ENCODE peak calls at places on chromosomes 13 and 19, in four cellular contexts. One of them, this sample, is unnamed.

GRCh38 chr19:43872547-43873336 is 45.6 kb downstream of the ZNF283 start:
- DNase-seq in IMR-90: no peak
- DNase-seq in AG10803: peak
- DNase-seq in K562: no peak
- DNase-seq in this sample: no peak

GRCh38 chr19:45117666-45118065 is 24.7 kb downstream of the PPP1R37 start:
- DNase-seq in IMR-90: no peak
- DNase-seq in K562: no peak
- DNase-seq in AG10803: no peak
- DNase-seq in this sample: no peak

GRCh38 chr19:38685666-38686529 is 38.4 kb downstream of the ACTN4 start:
- DNase-seq in AG10803: peak
- DNase-seq in K562: peak
- DNase-seq in IMR-90: peak
- DNase-seq in this sample: peak

GRCh38 chr19:9308091-9308490 is 1.5 kb downstream of the ZNF699 start:
- DNase-seq in K562: no peak
- DNase-seq in IMR-90: no peak
- DNase-seq in AG10803: peak
- DNase-seq in this sample: no peak

GRCh38 chr19:11699931-11700794 is 38.6 kb downstream of the ZNF823 start:
- DNase-seq in K562: peak
- DNase-seq in IMR-90: peak
- DNase-seq in AG10803: peak
- DNase-seq in this sample: peak

GRCh38 chr19:44972802-44973201 is 17.6 kb downstream of the CLPTM1 start:
- DNase-seq in K562: no peak
- DNase-seq in AG10803: no peak
- DNase-seq in IMR-90: no peak
- DNase-seq in this sample: no peak

GRCh38 chr13:25111557-25111956 is 15.6 kb downstream of the PABPC3 start:
- DNase-seq in AG10803: no peak
- DNase-seq in IMR-90: peak
- DNase-seq in K562: no peak
- DNase-seq in this sample: no peak

GRCh38 chr13:53159439-53159838 is 130.8 kb downstream of the OLFM4 start:
- DNase-seq in K562: no peak
- DNase-seq in IMR-90: no peak
- DNase-seq in AG10803: no peak
- DNase-seq in this sample: no peak

GRCh38 chr19:56840452-56841193 is at the start of the genes PEG3 and ZIM2:
- DNase-seq in AG10803: no peak
- DNase-seq in IMR-90: no peak
- DNase-seq in K562: no peak
- DNase-seq in this sample: no peak

GRCh38 chr19:36169084-36169760 is 17.0 kb upstream of the COX7A1 start:
- DNase-seq in IMR-90: no peak
- DNase-seq in AG10803: no peak
- DNase-seq in K562: no peak
- DNase-seq in this sample: no peak

GRCh38 chr19:49854861-49855263 is 3.9 kb downstream of the PTOV1 start:
- DNase-seq in IMR-90: no peak
- DNase-seq in K562: no peak
- DNase-seq in AG10803: no peak
- DNase-seq in this sample: no peak

DNA sequence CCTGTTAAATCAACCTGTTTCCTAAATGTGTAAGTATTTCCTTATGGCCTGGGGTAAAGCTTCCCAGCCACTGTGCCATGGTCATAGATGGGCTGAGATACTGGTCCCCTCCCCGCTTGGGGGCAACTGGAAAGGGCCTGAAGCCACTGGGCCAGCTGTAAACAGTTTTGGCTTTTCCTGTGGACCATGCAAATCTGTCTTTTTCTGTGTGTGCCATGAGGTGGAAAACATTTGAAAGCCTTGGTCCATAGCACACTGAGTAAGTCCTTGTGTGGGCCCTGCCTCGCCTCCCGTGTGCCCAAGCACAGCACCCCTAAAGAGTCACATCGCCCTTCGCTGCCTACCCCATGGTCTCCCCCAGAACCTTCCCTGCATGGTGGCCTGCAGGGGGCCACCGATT is 52.3 kb upstream of the GPR183 start:
- DNase-seq in IMR-90: no peak
- DNase-seq in K562: no peak
- DNase-seq in AG10803: no peak
- DNase-seq in this sample: no peak
- TF ChIP-seq CTCF in IMR-90: no peak
- TF ChIP-seq CTCF in K562: no peak
- TF ChIP-seq CTCF in AG10803: no peak
- TF ChIP-seq CTCF in this sample: no peak

GRCh38 chr19:48500830-48501445 is 10.7 kb downstream of the LMTK3 start:
- DNase-seq in IMR-90: no peak
- DNase-seq in AG10803: no peak
- DNase-seq in K562: no peak
- DNase-seq in this sample: no peak
- H3K4me3 ChIP-seq in IMR-90: no peak
- H3K4me3 ChIP-seq in AG10803: no peak
- H3K4me3 ChIP-seq in K562: peak
- H3K4me3 ChIP-seq in this sample: no peak

GRCh38 chr13:60369242-60369641 is 27.8 kb upstream of the TDRD3 start:
- DNase-seq in K562: no peak
- DNase-seq in IMR-90: peak
- DNase-seq in AG10803: no peak
- DNase-seq in this sample: no peak
- TF ChIP-seq CTCF in K562: peak
- TF ChIP-seq CTCF in IMR-90: peak
- TF ChIP-seq CTCF in AG10803: peak
- TF ChIP-seq CTCF in this sample: no peak

DNA sequence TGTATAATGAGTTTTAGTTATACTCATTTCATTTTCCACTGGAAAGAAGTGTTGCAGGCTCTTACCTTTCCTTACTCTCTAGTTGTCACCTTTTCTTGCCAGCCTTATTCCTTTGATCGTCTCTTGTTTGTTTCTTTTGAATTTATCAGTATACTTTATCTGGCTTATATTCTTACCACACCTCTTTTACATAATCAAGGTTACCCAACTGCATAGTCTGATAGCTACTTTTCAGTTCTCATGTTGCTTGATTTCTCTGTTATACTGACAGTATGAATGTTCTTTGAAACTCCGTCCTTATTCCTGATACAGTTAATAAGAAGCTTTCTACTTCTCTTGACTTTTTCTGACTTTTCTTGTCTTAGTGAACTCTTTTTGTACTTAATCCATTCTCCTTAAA is 4.5 kb downstream of the NDFIP2 start:
- DNase-seq in AG10803: no peak
- DNase-seq in K562: no peak
- DNase-seq in IMR-90: no peak
- DNase-seq in this sample: no peak
- H3K4me3 ChIP-seq in AG10803: no peak
- H3K4me3 ChIP-seq in K562: no peak
- H3K4me3 ChIP-seq in IMR-90: no peak
- H3K4me3 ChIP-seq in this sample: no peak

GRCh38 chr13:30607908-30608307 is 9.8 kb upstream of the USPL1 start:
- DNase-seq in IMR-90: no peak
- DNase-seq in K562: no peak
- DNase-seq in AG10803: no peak
- DNase-seq in this sample: peak
- TF ChIP-seq CTCF in IMR-90: no peak
- TF ChIP-seq CTCF in K562: no peak
- TF ChIP-seq CTCF in AG10803: no peak
- TF ChIP-seq CTCF in this sample: no peak

GRCh38 chr13:31591834-31592233 is 147.5 kb upstream of the RXFP2 start:
- DNase-seq in AG10803: no peak
- DNase-seq in IMR-90: no peak
- DNase-seq in K562: no peak
- DNase-seq in this sample: no peak
- H3K4me3 ChIP-seq in AG10803: no peak
- H3K4me3 ChIP-seq in IMR-90: no peak
- H3K4me3 ChIP-seq in K562: no peak
- H3K4me3 ChIP-seq in this sample: no peak

This sample was measured in GM12865.